ENCODE peak calls at places on chromosomes 6 and 20, in six cellular contexts. One of them, this sample, is unnamed.

GRCh38 chr6:158840465-158840864 is 21.3 kb upstream of the EZR start:
- DNase-seq in H1: no peak
- DNase-seq in K562: no peak
- DNase-seq in HL-60: no peak
- DNase-seq in SK-N-SH: no peak
- DNase-seq in HepG2: no peak
- DNase-seq in this sample: no peak

GRCh38 chr6:136517582-136517981 is 32.6 kb downstream of the MAP7 start:
- DNase-seq in H1: no peak
- DNase-seq in K562: no peak
- DNase-seq in HL-60: no peak
- DNase-seq in SK-N-SH: no peak
- DNase-seq in HepG2: no peak
- DNase-seq in this sample: no peak

GRCh38 chr6:25012657-25013056 is 76.9 kb upstream of the RIPOR2 start:
- DNase-seq in H1: no peak
- DNase-seq in K562: no peak
- DNase-seq in HL-60: no peak
- DNase-seq in SK-N-SH: no peak
- DNase-seq in HepG2: no peak
- DNase-seq in this sample: no peak

GRCh38 chr20:38392356-38392755 is 42.8 kb downstream of the SNHG17 start:
- DNase-seq in H1: no peak
- DNase-seq in K562: peak
- DNase-seq in HL-60: no peak
- DNase-seq in SK-N-SH: no peak
- DNase-seq in HepG2: no peak
- DNase-seq in this sample: no peak

GRCh38 chr6:15901141-15902115 is 227.5 kb upstream of the MYLIP start:
- DNase-seq in H1: no peak
- DNase-seq in K562: peak
- DNase-seq in HL-60: peak
- DNase-seq in SK-N-SH: no peak
- DNase-seq in HepG2: no peak
- DNase-seq in this sample: peak

GRCh38 chr20:63055575-63056235 is 48.9 kb upstream of the BHLHE23 start:
- DNase-seq in H1: no peak
- DNase-seq in K562: no peak
- DNase-seq in HL-60: no peak
- DNase-seq in SK-N-SH: no peak
- DNase-seq in HepG2: no peak
- DNase-seq in this sample: no peak

GRCh38 chr6:154606457-154606856 is 96.0 kb upstream of the CNKSR3 start:
- DNase-seq in H1: no peak
- DNase-seq in K562: peak
- DNase-seq in HL-60: no peak
- DNase-seq in SK-N-SH: no peak
- DNase-seq in HepG2: no peak
- DNase-seq in this sample: peak

GRCh38 chr20:31853481-31853880 is 8.1 kb upstream of the FOXS1 start:
- DNase-seq in H1: no peak
- DNase-seq in K562: no peak
- DNase-seq in HL-60: no peak
- DNase-seq in SK-N-SH: no peak
- DNase-seq in HepG2: no peak
- DNase-seq in this sample: no peak

GRCh38 chr20:39398656-39399055 is 436.5 kb downstream of the DHX35 start:
- DNase-seq in H1: no peak
- DNase-seq in K562: no peak
- DNase-seq in HL-60: no peak
- DNase-seq in SK-N-SH: no peak
- DNase-seq in HepG2: no peak
- DNase-seq in this sample: no peak

GRCh38 chr6:39530201-39530759 is 194.9 kb downstream of the KIF6 start:
- DNase-seq in H1: no peak
- DNase-seq in K562: no peak
- DNase-seq in HL-60: no peak
- DNase-seq in SK-N-SH: no peak
- DNase-seq in HepG2: no peak
- DNase-seq in this sample: peak

GRCh38 chr6:56246941-56247653 is at the start of gene COL21A1:
- DNase-seq in H1: peak
- DNase-seq in K562: no peak
- DNase-seq in HL-60: no peak
- DNase-seq in SK-N-SH: peak
- DNase-seq in HepG2: no peak
- DNase-seq in this sample: no peak

GRCh38 chr20:51680067-51680749 is 88.0 kb downstream of the ATP9A start:
- DNase-seq in H1: no peak
- DNase-seq in K562: no peak
- DNase-seq in HL-60: no peak
- DNase-seq in SK-N-SH: peak
- DNase-seq in HepG2: no peak
- DNase-seq in this sample: no peak

DNA sequence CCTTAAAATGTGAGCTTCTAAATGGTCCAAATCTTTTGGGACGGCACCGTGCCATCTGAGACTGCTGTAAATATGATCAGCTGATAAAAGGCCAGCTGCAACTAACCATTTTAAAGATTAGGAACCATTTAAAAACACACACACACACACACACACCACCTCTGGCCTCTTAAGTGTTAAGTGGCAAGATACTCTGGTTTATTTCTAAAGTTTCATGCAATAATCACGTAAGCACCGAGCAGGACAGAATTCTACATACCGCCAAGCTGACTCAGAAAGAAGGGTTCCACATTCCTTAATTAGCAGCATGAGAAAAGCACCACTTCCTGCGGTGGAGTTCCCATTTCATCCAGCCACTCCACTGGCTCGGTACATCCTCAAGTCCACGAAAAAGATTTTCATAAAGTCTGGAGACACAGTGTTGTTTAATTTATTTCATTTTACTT is 17.8 kb upstream of the ZNF217 start:
- DNase-seq in H1: peak
- DNase-seq in K562: no peak
- DNase-seq in HL-60: no peak
- DNase-seq in SK-N-SH: peak
- DNase-seq in HepG2: no peak
- DNase-seq in this sample: peak
- TF ChIP-seq GABPA in H1: no peak
- TF ChIP-seq GABPA in K562: peak
- TF ChIP-seq GABPA in HL-60: no peak
- TF ChIP-seq GABPA in SK-N-SH: no peak
- TF ChIP-seq GABPA in HepG2: no peak
- TF ChIP-seq GABPA in this sample: no peak

GRCh38 chr6:35023091-35023490 is 118.0 kb downstream of the TCP11 start:
- DNase-seq in H1: no peak
- DNase-seq in K562: no peak
- DNase-seq in HL-60: no peak
- DNase-seq in SK-N-SH: no peak
- DNase-seq in HepG2: no peak
- DNase-seq in this sample: no peak
- TF ChIP-seq GABPA in H1: no peak
- TF ChIP-seq GABPA in K562: no peak
- TF ChIP-seq GABPA in HL-60: no peak
- TF ChIP-seq GABPA in SK-N-SH: no peak
- TF ChIP-seq GABPA in HepG2: no peak
- TF ChIP-seq GABPA in this sample: no peak

GRCh38 chr20:60220655-60221054 is 262.4 kb downstream of the CDH26 start:
- DNase-seq in H1: no peak
- DNase-seq in K562: no peak
- DNase-seq in HL-60: no peak
- DNase-seq in SK-N-SH: no peak
- DNase-seq in HepG2: no peak
- DNase-seq in this sample: no peak
- TF ChIP-seq GABPA in H1: no peak
- TF ChIP-seq GABPA in K562: no peak
- TF ChIP-seq GABPA in HL-60: no peak
- TF ChIP-seq GABPA in SK-N-SH: no peak
- TF ChIP-seq GABPA in HepG2: no peak
- TF ChIP-seq GABPA in this sample: no peak

GRCh38 chr6:82906489-82906888 is 159.2 kb downstream of the UBE3D start:
- DNase-seq in H1: no peak
- DNase-seq in K562: no peak
- DNase-seq in HL-60: no peak
- DNase-seq in SK-N-SH: no peak
- DNase-seq in HepG2: no peak
- DNase-seq in this sample: no peak
- TF ChIP-seq GABPA in H1: no peak
- TF ChIP-seq GABPA in K562: no peak
- TF ChIP-seq GABPA in HL-60: no peak
- TF ChIP-seq GABPA in SK-N-SH: no peak
- TF ChIP-seq GABPA in HepG2: no peak
- TF ChIP-seq GABPA in this sample: no peak

GRCh38 chr6:31969712-31970603 is 2.0 kb downstream of the DXO start:
- DNase-seq in H1: no peak
- DNase-seq in K562: peak
- DNase-seq in HL-60: no peak
- DNase-seq in SK-N-SH: no peak
- DNase-seq in HepG2: no peak
- DNase-seq in this sample: no peak

GRCh38 chr6:31970604-31971271 is 1.2 kb downstream of the DXO start:
- DNase-seq in H1: no peak
- DNase-seq in K562: no peak
- DNase-seq in HL-60: no peak
- DNase-seq in SK-N-SH: peak
- DNase-seq in HepG2: no peak
- DNase-seq in this sample: no peak

GRCh38 chr6:31972709-31973350 is 892 bp upstream of the DXO start:
- DNase-seq in H1: no peak
- DNase-seq in K562: peak
- DNase-seq in HL-60: no peak
- DNase-seq in SK-N-SH: no peak
- DNase-seq in HepG2: no peak
- DNase-seq in this sample: no peak

GRCh38 chr6:31971993-31972708 is at the start of gene DXO:
- DNase-seq in H1: peak
- DNase-seq in K562: peak
- DNase-seq in HL-60: peak
- DNase-seq in SK-N-SH: peak
- DNase-seq in HepG2: peak
- DNase-seq in this sample: peak

DNA sequence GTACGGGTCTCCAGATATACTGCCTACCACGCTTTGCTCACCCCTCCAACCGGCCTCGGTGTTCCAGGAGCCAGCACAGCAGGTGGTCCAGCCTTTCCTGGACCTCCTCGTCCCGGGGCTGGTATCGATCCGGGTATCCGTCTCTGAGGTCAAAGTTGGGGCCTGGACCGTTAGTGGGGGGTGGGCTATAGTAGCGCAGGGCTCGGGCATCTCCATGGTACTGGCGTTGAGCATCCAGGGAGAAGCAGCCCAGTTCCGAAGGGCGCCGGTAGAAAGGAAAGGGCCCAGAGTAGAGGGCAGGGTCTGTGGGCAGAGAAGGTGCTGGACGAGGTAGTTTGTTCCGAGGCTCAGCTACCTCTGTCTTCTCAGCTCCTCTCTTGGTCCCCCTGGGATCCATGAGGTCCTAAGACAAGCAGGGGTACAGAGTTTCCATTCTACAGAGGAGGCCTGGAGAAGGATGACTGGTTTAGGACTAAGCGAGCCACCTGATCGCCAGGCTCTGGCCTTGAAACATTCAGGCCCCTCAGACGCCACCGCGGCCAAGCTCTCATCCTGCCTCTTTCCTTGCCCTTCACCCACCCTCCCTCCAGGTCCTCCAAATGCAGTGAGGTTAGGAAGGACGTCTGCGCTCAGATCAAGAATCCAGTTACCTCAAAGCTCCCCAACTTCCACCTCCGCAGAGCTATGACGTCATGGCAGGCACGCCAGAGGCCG is 502 bp downstream of the DXO start:
- DNase-seq in H1: peak
- DNase-seq in K562: peak
- DNase-seq in HL-60: no peak
- DNase-seq in SK-N-SH: no peak
- DNase-seq in HepG2: no peak
- DNase-seq in this sample: no peak
- TF ChIP-seq GABPA in H1: no peak
- TF ChIP-seq GABPA in K562: no peak
- TF ChIP-seq GABPA in HL-60: no peak
- TF ChIP-seq GABPA in SK-N-SH: no peak
- TF ChIP-seq GABPA in HepG2: no peak
- TF ChIP-seq GABPA in this sample: no peak

GRCh38 chr6:43995137-43995536 is 132.1 kb downstream of the MRPL14 start:
- DNase-seq in H1: no peak
- DNase-seq in K562: no peak
- DNase-seq in HL-60: no peak
- DNase-seq in SK-N-SH: no peak
- DNase-seq in HepG2: no peak
- DNase-seq in this sample: no peak

GRCh38 chr6:43992126-43992663 is 135.1 kb downstream of the MRPL14 start:
- DNase-seq in H1: no peak
- DNase-seq in K562: no peak
- DNase-seq in HL-60: no peak
- DNase-seq in SK-N-SH: no peak
- DNase-seq in HepG2: no peak
- DNase-seq in this sample: no peak

GRCh38 chr6:43996614-43997341 is 130.5 kb downstream of the MRPL14 start:
- DNase-seq in H1: no peak
- DNase-seq in K562: no peak
- DNase-seq in HL-60: no peak
- DNase-seq in SK-N-SH: no peak
- DNase-seq in HepG2: no peak
- DNase-seq in this sample: no peak

GRCh38 chr6:43992783-43993505 is 134.3 kb downstream of the MRPL14 start:
- DNase-seq in H1: no peak
- DNase-seq in K562: no peak
- DNase-seq in HL-60: no peak
- DNase-seq in SK-N-SH: no peak
- DNase-seq in HepG2: no peak
- DNase-seq in this sample: no peak

GRCh38 chr6:43993881-43994523 is 133.2 kb downstream of the MRPL14 start:
- DNase-seq in H1: no peak
- DNase-seq in K562: no peak
- DNase-seq in HL-60: no peak
- DNase-seq in SK-N-SH: no peak
- DNase-seq in HepG2: no peak
- DNase-seq in this sample: no peak
- TF ChIP-seq GABPA in H1: no peak
- TF ChIP-seq GABPA in K562: no peak
- TF ChIP-seq GABPA in HL-60: no peak
- TF ChIP-seq GABPA in SK-N-SH: no peak
- TF ChIP-seq GABPA in HepG2: no peak
- TF ChIP-seq GABPA in this sample: no peak